ENCODE peak calls at places on chromosomes 1 and 21, in ten cellular contexts. One of them, this sample, is unnamed.

GRCh38 chr1:87045757-87046422 is 131.5 kb downstream of the HS2ST1 start:
- DNase-seq in AG04450: no peak
- DNase-seq in ELR: peak; percentile 24
- DNase-seq in IMR-90: peak; percentile 59
- DNase-seq in CD4-positive, alpha-beta T cell: no peak
- DNase-seq in AG08396: no peak
- DNase-seq in heart left ventricle: no peak
- DNase-seq in D341Med: no peak
- DNase-seq in HFF-Myc: no peak
- DNase-seq in non-pigmented ciliary epithelial cell: peak; percentile 10
- DNase-seq in this sample: no peak

GRCh38 chr1:243575070-243575469 is 275.0 kb downstream of the AKT3 start:
- DNase-seq in AG04450: no peak
- DNase-seq in ELR: no peak
- DNase-seq in IMR-90: peak; percentile 41
- DNase-seq in CD4-positive, alpha-beta T cell: no peak
- DNase-seq in AG08396: no peak
- DNase-seq in heart left ventricle: no peak
- DNase-seq in D341Med: peak; percentile 50
- DNase-seq in HFF-Myc: no peak
- DNase-seq in non-pigmented ciliary epithelial cell: no peak
- DNase-seq in this sample: no peak

GRCh38 chr1:240092301-240093119 is 827 bp downstream of the FMN2 start:
- DNase-seq in AG04450: peak; percentile 33
- DNase-seq in ELR: peak; percentile 69
- DNase-seq in IMR-90: peak; percentile 74
- DNase-seq in CD4-positive, alpha-beta T cell: no peak
- DNase-seq in AG08396: peak; percentile 81
- DNase-seq in heart left ventricle: no peak
- DNase-seq in D341Med: peak; percentile 82
- DNase-seq in HFF-Myc: no peak
- DNase-seq in non-pigmented ciliary epithelial cell: no peak
- DNase-seq in this sample: peak; percentile 58

GRCh38 chr1:68220420-68220819 is 11.9 kb downstream of the WLS start:
- DNase-seq in AG04450: no peak
- DNase-seq in ELR: no peak
- DNase-seq in IMR-90: no peak
- DNase-seq in CD4-positive, alpha-beta T cell: no peak
- DNase-seq in AG08396: no peak
- DNase-seq in heart left ventricle: no peak
- DNase-seq in D341Med: no peak
- DNase-seq in HFF-Myc: no peak
- DNase-seq in non-pigmented ciliary epithelial cell: no peak
- DNase-seq in this sample: no peak

GRCh38 chr1:10646347-10646861 is 150.0 kb downstream of the CASZ1 start:
- DNase-seq in AG04450: peak; percentile 20
- DNase-seq in ELR: peak; percentile 67
- DNase-seq in IMR-90: peak; percentile 67
- DNase-seq in CD4-positive, alpha-beta T cell: no peak
- DNase-seq in AG08396: peak; percentile 86
- DNase-seq in heart left ventricle: peak; percentile 54
- DNase-seq in D341Med: no peak
- DNase-seq in HFF-Myc: no peak
- DNase-seq in non-pigmented ciliary epithelial cell: peak; percentile 19
- DNase-seq in this sample: no peak

GRCh38 chr1:71561206-71561605 is 480.4 kb upstream of the ZRANB2 start:
- DNase-seq in AG04450: no peak
- DNase-seq in ELR: peak; percentile 19
- DNase-seq in IMR-90: peak; percentile 44
- DNase-seq in CD4-positive, alpha-beta T cell: no peak
- DNase-seq in AG08396: no peak
- DNase-seq in heart left ventricle: no peak
- DNase-seq in D341Med: no peak
- DNase-seq in HFF-Myc: no peak
- DNase-seq in non-pigmented ciliary epithelial cell: no peak
- DNase-seq in this sample: no peak

GRCh38 chr1:19771350-19771749 is 28.4 kb downstream of the TMCO4 start:
- DNase-seq in AG04450: no peak
- DNase-seq in ELR: no peak
- DNase-seq in IMR-90: no peak
- DNase-seq in CD4-positive, alpha-beta T cell: no peak
- DNase-seq in AG08396: no peak
- DNase-seq in heart left ventricle: no peak
- DNase-seq in D341Med: no peak
- DNase-seq in HFF-Myc: no peak
- DNase-seq in non-pigmented ciliary epithelial cell: no peak
- DNase-seq in this sample: no peak

GRCh38 chr1:155979525-155980343 is 1.4 kb upstream of the ARHGEF2 start:
- DNase-seq in AG04450: no peak
- DNase-seq in ELR: peak; percentile 53
- DNase-seq in IMR-90: no peak
- DNase-seq in CD4-positive, alpha-beta T cell: no peak
- DNase-seq in AG08396: peak; percentile 23
- DNase-seq in heart left ventricle: peak; percentile 75
- DNase-seq in D341Med: no peak
- DNase-seq in HFF-Myc: no peak
- DNase-seq in non-pigmented ciliary epithelial cell: no peak
- DNase-seq in this sample: no peak

GRCh38 chr1:31872658-31873636 is 57.1 kb upstream of the SPOCD1 start:
- DNase-seq in AG04450: no peak
- DNase-seq in ELR: no peak
- DNase-seq in IMR-90: no peak
- DNase-seq in CD4-positive, alpha-beta T cell: no peak
- DNase-seq in AG08396: no peak
- DNase-seq in heart left ventricle: no peak
- DNase-seq in D341Med: no peak
- DNase-seq in HFF-Myc: no peak
- DNase-seq in non-pigmented ciliary epithelial cell: no peak
- DNase-seq in this sample: no peak

GRCh38 chr21:38669186-38669585 is 136.5 kb upstream of the ETS2 start:
- DNase-seq in AG04450: no peak
- DNase-seq in ELR: peak; percentile 55
- DNase-seq in IMR-90: peak; percentile 30
- DNase-seq in CD4-positive, alpha-beta T cell: no peak
- DNase-seq in AG08396: no peak
- DNase-seq in heart left ventricle: no peak
- DNase-seq in D341Med: peak; percentile 60
- DNase-seq in HFF-Myc: no peak
- DNase-seq in non-pigmented ciliary epithelial cell: no peak
- DNase-seq in this sample: no peak

GRCh38 chr1:81407463-81407862 is 393.3 kb upstream of the ADGRL2 start:
- DNase-seq in AG04450: no peak
- DNase-seq in ELR: no peak
- DNase-seq in IMR-90: no peak
- DNase-seq in CD4-positive, alpha-beta T cell: no peak
- DNase-seq in AG08396: no peak
- DNase-seq in heart left ventricle: no peak
- DNase-seq in D341Med: no peak
- DNase-seq in HFF-Myc: no peak
- DNase-seq in non-pigmented ciliary epithelial cell: no peak
- DNase-seq in this sample: no peak

GRCh38 chr1:116693759-116694482 is 26.4 kb upstream of the IGSF3 start:
- DNase-seq in AG04450: no peak
- DNase-seq in ELR: peak; percentile 66
- DNase-seq in IMR-90: no peak
- DNase-seq in CD4-positive, alpha-beta T cell: no peak
- DNase-seq in AG08396: no peak
- DNase-seq in heart left ventricle: no peak
- DNase-seq in D341Med: no peak
- DNase-seq in HFF-Myc: peak; percentile 46
- DNase-seq in non-pigmented ciliary epithelial cell: no peak
- DNase-seq in this sample: no peak

GRCh38 chr1:17168480-17168878 is 36.4 kb upstream of the PADI1 start:
- DNase-seq in AG04450: peak; percentile 48
- DNase-seq in ELR: peak; percentile 81
- DNase-seq in IMR-90: peak; percentile 81
- DNase-seq in CD4-positive, alpha-beta T cell: no peak
- DNase-seq in AG08396: peak; percentile 71
- DNase-seq in heart left ventricle: no peak
- DNase-seq in D341Med: no peak
- DNase-seq in HFF-Myc: peak; percentile 54
- DNase-seq in non-pigmented ciliary epithelial cell: no peak
- DNase-seq in this sample: peak; percentile 44

GRCh38 chr21:42164064-42164789 is 54.7 kb upstream of the ABCG1 start:
- DNase-seq in AG04450: no peak
- DNase-seq in ELR: peak; percentile 30
- DNase-seq in IMR-90: no peak
- DNase-seq in CD4-positive, alpha-beta T cell: peak; percentile 56
- DNase-seq in AG08396: no peak
- DNase-seq in heart left ventricle: peak; percentile 75
- DNase-seq in D341Med: peak; percentile 33
- DNase-seq in HFF-Myc: no peak
- DNase-seq in non-pigmented ciliary epithelial cell: no peak
- DNase-seq in this sample: no peak

GRCh38 chr1:55735110-55735509 is 519.9 kb upstream of the USP24 start:
- DNase-seq in AG04450: no peak
- DNase-seq in ELR: peak; percentile 28
- DNase-seq in IMR-90: no peak
- DNase-seq in CD4-positive, alpha-beta T cell: no peak
- DNase-seq in AG08396: no peak
- DNase-seq in heart left ventricle: no peak
- DNase-seq in D341Med: no peak
- DNase-seq in HFF-Myc: no peak
- DNase-seq in non-pigmented ciliary epithelial cell: no peak
- DNase-seq in this sample: no peak

GRCh38 chr21:46226146-46226545 is 2.4 kb downstream of the LSS start:
- DNase-seq in AG04450: no peak
- DNase-seq in ELR: peak; percentile 6
- DNase-seq in IMR-90: peak; percentile 19
- DNase-seq in CD4-positive, alpha-beta T cell: no peak
- DNase-seq in AG08396: no peak
- DNase-seq in heart left ventricle: no peak
- DNase-seq in D341Med: peak; percentile 9
- DNase-seq in HFF-Myc: no peak
- DNase-seq in non-pigmented ciliary epithelial cell: no peak
- DNase-seq in this sample: no peak

GRCh38 chr21:34544032-34544496 is 32.1 kb upstream of the KCNE1 start:
- DNase-seq in AG04450: no peak
- DNase-seq in ELR: peak; percentile 88
- DNase-seq in IMR-90: peak; percentile 75
- DNase-seq in CD4-positive, alpha-beta T cell: peak; percentile 2
- DNase-seq in AG08396: peak; percentile 43
- DNase-seq in heart left ventricle: peak; percentile 63
- DNase-seq in D341Med: peak; percentile 58
- DNase-seq in HFF-Myc: peak; percentile 62
- DNase-seq in non-pigmented ciliary epithelial cell: no peak
- DNase-seq in this sample: peak; percentile 14

GRCh38 chr1:168428063-168428731 is 115.6 kb downstream of the XCL2 start:
- DNase-seq in AG04450: no peak
- DNase-seq in ELR: peak; percentile 16
- DNase-seq in IMR-90: no peak
- DNase-seq in CD4-positive, alpha-beta T cell: no peak
- DNase-seq in AG08396: peak; percentile 30
- DNase-seq in heart left ventricle: peak; percentile 28
- DNase-seq in D341Med: no peak
- DNase-seq in HFF-Myc: no peak
- DNase-seq in non-pigmented ciliary epithelial cell: no peak
- DNase-seq in this sample: no peak

GRCh38 chr1:187445066-187445465 is 616.3 kb downstream of the PLA2G4A start:
- DNase-seq in AG04450: no peak
- DNase-seq in ELR: peak; percentile 73
- DNase-seq in IMR-90: peak; percentile 12
- DNase-seq in CD4-positive, alpha-beta T cell: no peak
- DNase-seq in AG08396: no peak
- DNase-seq in heart left ventricle: no peak
- DNase-seq in D341Med: no peak
- DNase-seq in HFF-Myc: no peak
- DNase-seq in non-pigmented ciliary epithelial cell: no peak
- DNase-seq in this sample: no peak

GRCh38 chr1:200006711-200007110 is 20.8 kb upstream of the NR5A2 start:
- DNase-seq in AG04450: no peak
- DNase-seq in ELR: no peak
- DNase-seq in IMR-90: no peak
- DNase-seq in CD4-positive, alpha-beta T cell: no peak
- DNase-seq in AG08396: no peak
- DNase-seq in heart left ventricle: no peak
- DNase-seq in D341Med: no peak
- DNase-seq in HFF-Myc: no peak
- DNase-seq in non-pigmented ciliary epithelial cell: no peak
- DNase-seq in this sample: no peak

GRCh38 chr21:43025636-43026180 is 49.9 kb downstream of the CBS start:
- DNase-seq in AG04450: peak; percentile 45
- DNase-seq in ELR: peak; percentile 36
- DNase-seq in IMR-90: peak; percentile 85
- DNase-seq in CD4-positive, alpha-beta T cell: no peak
- DNase-seq in AG08396: peak; percentile 71
- DNase-seq in heart left ventricle: no peak
- DNase-seq in D341Med: no peak
- DNase-seq in HFF-Myc: no peak
- DNase-seq in non-pigmented ciliary epithelial cell: peak; percentile 89
- DNase-seq in this sample: peak; percentile 1

GRCh38 chr1:54611621-54612020 is 11.7 kb downstream of the FAM151A start:
- DNase-seq in AG04450: no peak
- DNase-seq in ELR: no peak
- DNase-seq in IMR-90: no peak
- DNase-seq in CD4-positive, alpha-beta T cell: no peak
- DNase-seq in AG08396: no peak
- DNase-seq in heart left ventricle: no peak
- DNase-seq in D341Med: peak; percentile 15
- DNase-seq in HFF-Myc: no peak
- DNase-seq in non-pigmented ciliary epithelial cell: no peak
- DNase-seq in this sample: no peak

GRCh38 chr1:40240390-40240789 is 7.3 kb upstream of the TMCO2 start:
- DNase-seq in AG04450: no peak
- DNase-seq in ELR: no peak
- DNase-seq in IMR-90: no peak
- DNase-seq in CD4-positive, alpha-beta T cell: no peak
- DNase-seq in AG08396: no peak
- DNase-seq in heart left ventricle: no peak
- DNase-seq in D341Med: no peak
- DNase-seq in HFF-Myc: no peak
- DNase-seq in non-pigmented ciliary epithelial cell: no peak
- DNase-seq in this sample: no peak

GRCh38 chr1:40625076-40625475 is 40.4 kb downstream of the RIMS3 start:
- DNase-seq in AG04450: no peak
- DNase-seq in ELR: peak; percentile 44
- DNase-seq in IMR-90: no peak
- DNase-seq in CD4-positive, alpha-beta T cell: no peak
- DNase-seq in AG08396: no peak
- DNase-seq in heart left ventricle: peak; percentile 27
- DNase-seq in D341Med: peak; percentile 74
- DNase-seq in HFF-Myc: no peak
- DNase-seq in non-pigmented ciliary epithelial cell: no peak
- DNase-seq in this sample: no peak

GRCh38 chr1:65021792-65022191 is 55.4 kb upstream of the JAK1 start:
- DNase-seq in AG04450: no peak
- DNase-seq in ELR: no peak
- DNase-seq in IMR-90: no peak
- DNase-seq in CD4-positive, alpha-beta T cell: no peak
- DNase-seq in AG08396: no peak
- DNase-seq in heart left ventricle: no peak
- DNase-seq in D341Med: no peak
- DNase-seq in HFF-Myc: no peak
- DNase-seq in non-pigmented ciliary epithelial cell: no peak
- DNase-seq in this sample: no peak

GRCh38 chr1:236365999-236366570 is 28.0 kb upstream of the EDARADD start:
- DNase-seq in AG04450: no peak
- DNase-seq in ELR: no peak
- DNase-seq in IMR-90: no peak
- DNase-seq in CD4-positive, alpha-beta T cell: no peak
- DNase-seq in AG08396: no peak
- DNase-seq in heart left ventricle: no peak
- DNase-seq in D341Med: no peak
- DNase-seq in HFF-Myc: no peak
- DNase-seq in non-pigmented ciliary epithelial cell: no peak
- DNase-seq in this sample: no peak

GRCh38 chr1:2788506-2789163 is 12.9 kb downstream of the TTC34 start:
- DNase-seq in AG04450: no peak
- DNase-seq in ELR: no peak
- DNase-seq in IMR-90: no peak
- DNase-seq in CD4-positive, alpha-beta T cell: no peak
- DNase-seq in AG08396: no peak
- DNase-seq in heart left ventricle: no peak
- DNase-seq in D341Med: no peak
- DNase-seq in HFF-Myc: no peak
- DNase-seq in non-pigmented ciliary epithelial cell: no peak
- DNase-seq in this sample: no peak

GRCh38 chr1:54134301-54134700 is 18.5 kb downstream of the CDCP2 start:
- DNase-seq in AG04450: no peak
- DNase-seq in ELR: no peak
- DNase-seq in IMR-90: no peak
- DNase-seq in CD4-positive, alpha-beta T cell: no peak
- DNase-seq in AG08396: no peak
- DNase-seq in heart left ventricle: no peak
- DNase-seq in D341Med: no peak
- DNase-seq in HFF-Myc: no peak
- DNase-seq in non-pigmented ciliary epithelial cell: no peak
- DNase-seq in this sample: no peak